ENCODE peak calls at places on chromosomes 16 and 17, in ten cellular contexts. A, O, M, W, K, H, T, S, I and R are unnamed samples.

GRCh38 chr17:3954086-3954485 is 10.2 kb downstream of the ATP2A3 start:
- DNase-seq in W (no peak), M (no peak), T (no peak), I (no peak), O (no peak), H (no peak), S (no peak), A (no peak), K (no peak), R (no peak)

GRCh38 chr16:66315210-66315825 is 51.2 kb upstream of the CDH5 start:
- DNase-seq in K (peak; percentile 41), M (peak; percentile 21), A (peak; percentile 67), O (peak; percentile 18), W (peak; percentile 74), S (peak; percentile 79), T (peak; percentile 63), I (peak; percentile 13), H (peak; percentile 76), R (peak; percentile 9)

GRCh38 chr17:18904482-18904881 is 46.6 kb downstream of the PRPSAP2 start:
- DNase-seq in T (no peak), H (no peak), M (no peak), I (no peak), S (no peak), W (no peak), O (no peak), K (no peak), A (no peak), R (no peak)

GRCh38 chr17:74733365-74734122 is 3.5 kb upstream of the RAB37 start:
- DNase-seq in A (no peak), M (no peak), H (no peak), O (no peak), W (no peak), S (no peak), I (no peak), K (no peak), T (no peak), R (no peak)

GRCh38 chr16:19377864-19378263 is 39.8 kb upstream of the TMC5 start:
- DNase-seq in I (no peak), T (no peak), M (no peak), H (no peak), K (no peak), S (no peak), A (no peak), W (peak; percentile 7), O (no peak), R (no peak)

GRCh38 chr17:880074-880870 is 98.1 kb downstream of the MRM3 start:
- DNase-seq in K (no peak), T (no peak), W (peak; percentile 66), I (no peak), M (no peak), A (no peak), H (no peak), S (no peak), O (no peak), R (no peak)

GRCh38 chr16:273547-274421 is 2.0 kb downstream of the RGS11 start:
- DNase-seq in T (peak; percentile 74), K (no peak), M (no peak), S (no peak), W (no peak), H (no peak), I (no peak), O (no peak), A (peak; percentile 69), R (no peak)

GRCh38 chr16:67312450-67313118 is 14.0 kb downstream of the KCTD19 start:
- DNase-seq in M (no peak), I (no peak), T (no peak), H (peak; percentile 6), W (peak; percentile 27), K (no peak), S (peak; percentile 3), O (no peak), A (no peak), R (no peak)

GRCh38 chr16:1979271-1980025 is 1.8 kb downstream of the NOXO1 start:
- DNase-seq in O (no peak), S (no peak), W (no peak), I (no peak), A (peak; percentile 92), K (no peak), H (peak; percentile 33), M (no peak), T (peak; percentile 87), R (no peak)

GRCh38 chr17:77425791-77426641 is 285.2 kb downstream of the SEC14L1 start:
- DNase-seq in H (peak; percentile 86), A (peak; percentile 76), K (no peak), S (no peak), T (no peak), M (no peak), O (no peak), W (peak; percentile 83), I (no peak), R (no peak)

GRCh38 chr17:32266389-32267269 is 997 bp downstream of the RHBDL3 start:
- DNase-seq in I (no peak), S (peak; percentile 18), W (no peak), M (no peak), T (no peak), A (no peak), O (no peak), K (no peak), H (no peak), R (no peak)

GRCh38 chr16:88638323-88639230 is at the start of gene IL17C:
- DNase-seq in S (no peak), A (peak; percentile 80), M (no peak), W (no peak), T (peak; percentile 80), O (no peak), K (no peak), H (peak; percentile 45), I (no peak), R (no peak)

GRCh38 chr17:31738067-31738466 is 121.0 kb downstream of the COPRS start:
- DNase-seq in I (no peak), S (no peak), K (no peak), T (no peak), O (no peak), W (no peak), H (no peak), A (no peak), M (no peak), R (no peak)

GRCh38 chr17:52158450-52159042 is at the start of gene CA10:
- DNase-seq in I (no peak), M (no peak), S (no peak), W (no peak), O (no peak), T (no peak), K (no peak), A (no peak), H (peak; percentile 42), R (no peak)

GRCh38 chr16:11698271-11698689 is 30.0 kb downstream of the SNN start:
- DNase-seq in S (no peak), H (peak; percentile 76), I (no peak), W (peak; percentile 20), A (no peak), O (no peak), K (no peak), T (no peak), M (no peak), R (no peak)